ENCODE peak calls at places on chromosomes 16 and 17, in six cellular contexts. K is stimulated activated CD8-positive, alpha-beta memory T cell treated with anti-CD3 and anti-CD28 coated beads, Interleukin-15, amount 100 ng/mL, for 1 hour; S is NCI-H510A treated with DMSO at 0.1 percent for 48 hours; U is endodermal cell; X is activated naive CD4-positive, alpha-beta T cell treated with anti-CD3 and anti-CD28 coated beads, Interleukin-2, amount 10 ng/mL, durations not matched to agents 7 days and 5 days; O is GM13976. G is an unnamed sample.

GRCh38 chr16:72856797-72857196 is 191.1 kb downstream of the ZFHX3 start:
- DNase-seq in K (no peak), S (no peak), U (peak), X (peak), O (peak), G (no peak)

GRCh38 chr17:7120123-7120522 is 5.5 kb upstream of the ASGR2 start:
- DNase-seq in K (no peak), S (no peak), U (no peak), X (no peak), O (no peak), G (no peak)

GRCh38 chr16:31269541-31269940 is 9.8 kb downstream of the ITGAM start:
- DNase-seq in K (no peak), S (no peak), U (no peak), X (no peak), O (no peak), G (no peak)

GRCh38 chr16:10180042-10180770 is 2.0 kb downstream of the GRIN2A start:
- DNase-seq in K (no peak), S (no peak), U (no peak), X (no peak), O (peak), G (no peak)

GRCh38 chr17:80948961-80949450 is 42.6 kb upstream of the CHMP6 start:
- DNase-seq in K (no peak), S (no peak), U (no peak), X (no peak), O (no peak), G (peak)

GRCh38 chr16:78729687-78730086 is 630.2 kb downstream of the WWOX start:
- DNase-seq in K (no peak), S (no peak), U (no peak), X (no peak), O (no peak), G (no peak)

GRCh38 chr16:57213462-57213861 is 27.3 kb downstream of the RSPRY1 start:
- DNase-seq in K (no peak), S (no peak), U (no peak), X (no peak), O (no peak), G (no peak)

GRCh38 chr17:47850373-47850691 is 631 bp downstream of the SP6 start:
- DNase-seq in K (no peak), S (no peak), U (no peak), X (no peak), O (no peak), G (no peak)

GRCh38 chr16:3618782-3619166 is 7.4 kb upstream of the SLX4 start:
- DNase-seq in K (no peak), S (no peak), U (no peak), X (no peak), O (no peak), G (no peak)

GRCh38 chr16:9053006-9053601 is 38.3 kb upstream of the HAPSTR1 start:
- DNase-seq in K (no peak), S (no peak), U (peak), X (no peak), O (peak), G (no peak)

GRCh38 chr17:72732893-72733618 is 359.4 kb downstream of the SLC39A11 start:
- DNase-seq in K (no peak), S (no peak), U (no peak), X (no peak), O (no peak), G (no peak)

GRCh38 chr17:70539172-70539924 is 370.0 kb downstream of the KCNJ2 start:
- DNase-seq in K (no peak), S (no peak), U (no peak), X (no peak), O (no peak), G (no peak)

GRCh38 chr16:81784042-81784785 is 5.1 kb downstream of the PLCG2 start:
- DNase-seq in K (no peak), S (no peak), U (peak), X (no peak), O (no peak), G (no peak)

GRCh38 chr17:58324409-58325288 is 3.9 kb downstream of the TSPOAP1 start:
- DNase-seq in K (no peak), S (peak), U (peak), X (no peak), O (no peak), G (no peak)

GRCh38 chr17:47694818-47695663 is 1.1 kb downstream of the TBKBP1 start:
- DNase-seq in K (no peak), S (no peak), U (peak), X (peak), O (peak), G (peak)

GRCh38 chr17:72465191-72466024 is 344.6 kb downstream of the SOX9 start:
- DNase-seq in K (no peak), S (no peak), U (peak), X (no peak), O (peak), G (no peak)

GRCh38 chr17:58956997-58957724 is 149.5 kb downstream of the TRIM37 start:
- DNase-seq in K (no peak), S (no peak), U (no peak), X (no peak), O (no peak), G (no peak)

GRCh38 chr16:75263963-75264445 is 12.6 kb upstream of the BCAR1 start:
- DNase-seq in K (no peak), S (no peak), U (no peak), X (no peak), O (no peak), G (peak)